ENCODE peak calls at places on chromosomes 16 and 17, in seven cellular contexts. K is dermis blood vessel endothelial cell; P is stimulated activated naive CD8-positive, alpha-beta T cell treated with anti-CD3 and anti-CD28 coated beads, Interleukin-15, amount 100 ng/mL, for 72 hours; T is head of caudate nucleus; G is anterior cingulate cortex; Q is lung; S is activated T-cell treated with anti-CD3 and anti-CD28 coated beads for 1 hour. D is an unnamed sample.

GRCh38 chr17:73622381-73622780 is 21.9 kb downstream of the SDK2 start:
- DNase-seq in S (no peak), P (no peak), K (no peak), Q (no peak), G (no peak), T (peak; percentile 56), D (no peak)

GRCh38 chr17:38908676-38909181 is 16.7 kb upstream of the LASP1NB start:
- DNase-seq in P (no peak), S (no peak), K (peak; percentile 75), T (no peak), Q (no peak), G (no peak), D (no peak)

GRCh38 chr17:9768381-9768934 is 22.9 kb downstream of the DHRS7C start:
- DNase-seq in P (no peak), S (no peak), K (peak; percentile 40), Q (no peak), G (no peak), T (no peak), D (peak; percentile 28)

GRCh38 chr17:28526381-28526780 is 20.2 kb downstream of the FOXN1 start:
- DNase-seq in K (no peak), G (no peak), Q (no peak), T (no peak), P (no peak), S (no peak), D (no peak)

GRCh38 chr16:46649571-46649970 is 28.4 kb upstream of the SHCBP1 start:
- DNase-seq in P (no peak), Q (no peak), S (no peak), K (no peak), T (no peak), G (no peak), D (no peak)

GRCh38 chr16:69823831-69824563 is 61.9 kb downstream of the WWP2 start:
- DNase-seq in P (no peak), K (peak; percentile 72), S (no peak), T (no peak), G (no peak), Q (no peak), D (no peak)

GRCh38 chr17:72110953-72111339 is 9.9 kb upstream of the SOX9 start:
- DNase-seq in K (no peak), P (no peak), G (no peak), Q (no peak), T (no peak), S (no peak), D (no peak)

GRCh38 chr17:50697076-50697475 is 10.6 kb downstream of the ANKRD40 start:
- DNase-seq in P (no peak), G (no peak), K (no peak), S (no peak), T (no peak), Q (no peak), D (no peak)

GRCh38 chr17:72126575-72127486 is 6.0 kb downstream of the SOX9 start:
- DNase-seq in Q (no peak), S (no peak), P (no peak), K (no peak), G (no peak), T (no peak), D (peak; percentile 33)

D was measured in cerebellar cortex.